ENCODE peak calls at places on chromosomes 2 and 18, in four cellular contexts. E is sigmoid colon, Y is AG04450, B is left lung. G is an unnamed sample.

GRCh38 chr2:81163583-81163982 is 859.0 kb upstream of the LRRTM1 start:
- DNase-seq in Y (no peak), E (no peak), B (no peak), G (no peak)

GRCh38 chr2:165953306-165953654 is 296 bp downstream of the TTC21B start:
- DNase-seq in E (no peak), Y (no peak), B (no peak), G (peak; percentile 2)

GRCh38 chr2:71925268-71926097 is 222.2 kb downstream of the CYP26B1 start:
- DNase-seq in B (no peak), E (peak; percentile 81), Y (no peak), G (no peak)

GRCh38 chr2:176686328-176686727 is 417.1 kb downstream of the MTX2 start:
- DNase-seq in E (no peak), Y (no peak), B (no peak), G (no peak)

GRCh38 chr2:73942664-73943063 is 16.0 kb downstream of the DGUOK start:
- DNase-seq in B (no peak), E (no peak), Y (no peak), G (no peak)

GRCh38 chr2:14554829-14555580 is 77.5 kb upstream of the LRATD1 start:
- DNase-seq in Y (no peak), E (no peak), B (no peak), G (no peak)

GRCh38 chr18:75775121-75775520 is 347.6 kb upstream of the SMIM21 start:
- DNase-seq in E (no peak), B (no peak), Y (no peak), G (no peak)

GRCh38 chr18:55585050-55585449 is 2.9 kb downstream of the TCF4 start:
- DNase-seq in E (no peak), Y (no peak), B (no peak), G (no peak)

GRCh38 chr2:44168684-44169154 is at the start of gene PPM1B:
- DNase-seq in B (peak; percentile 99), Y (no peak), E (peak; percentile 100), G (no peak)

GRCh38 chr2:156343940-156344301 is 11.4 kb upstream of the NR4A2 start:
- DNase-seq in E (no peak), B (no peak), Y (no peak), G (no peak)

GRCh38 chr2:130846686-130847375 is 10.1 kb downstream of the ARHGEF4 start:
- DNase-seq in E (no peak), Y (peak; percentile 42), B (no peak), G (no peak)

GRCh38 chr2:177767768-177768167 is 304.8 kb downstream of the PDE11A start:
- DNase-seq in Y (no peak), E (no peak), B (no peak), G (no peak)

GRCh38 chr18:32915526-32915925 is 142.7 kb upstream of the KLHL14 start:
- DNase-seq in Y (no peak), B (no peak), E (no peak), G (no peak)

GRCh38 chr18:43760010-43760409 is 482.7 kb upstream of the SYT4 start:
- DNase-seq in E (no peak), Y (no peak), B (no peak), G (no peak)

GRCh38 chr2:176910828-176911227 is 301.8 kb upstream of the HNRNPA3 start:
- DNase-seq in E (no peak), Y (no peak), B (no peak), G (no peak)

GRCh38 chr18:52716926-52717325 is 376.9 kb downstream of the DCC start:
- DNase-seq in Y (no peak), B (no peak), E (no peak), G (no peak)

GRCh38 chr18:2878656-2879330 is 32.0 kb downstream of the EMILIN2 start:
- DNase-seq in Y (no peak), B (no peak), E (no peak), G (no peak)

GRCh38 chr2:71779306-71779855 is 326.0 kb downstream of the DYSF start:
- DNase-seq in E (no peak), Y (peak; percentile 39), B (no peak), G (no peak)

DNA sequence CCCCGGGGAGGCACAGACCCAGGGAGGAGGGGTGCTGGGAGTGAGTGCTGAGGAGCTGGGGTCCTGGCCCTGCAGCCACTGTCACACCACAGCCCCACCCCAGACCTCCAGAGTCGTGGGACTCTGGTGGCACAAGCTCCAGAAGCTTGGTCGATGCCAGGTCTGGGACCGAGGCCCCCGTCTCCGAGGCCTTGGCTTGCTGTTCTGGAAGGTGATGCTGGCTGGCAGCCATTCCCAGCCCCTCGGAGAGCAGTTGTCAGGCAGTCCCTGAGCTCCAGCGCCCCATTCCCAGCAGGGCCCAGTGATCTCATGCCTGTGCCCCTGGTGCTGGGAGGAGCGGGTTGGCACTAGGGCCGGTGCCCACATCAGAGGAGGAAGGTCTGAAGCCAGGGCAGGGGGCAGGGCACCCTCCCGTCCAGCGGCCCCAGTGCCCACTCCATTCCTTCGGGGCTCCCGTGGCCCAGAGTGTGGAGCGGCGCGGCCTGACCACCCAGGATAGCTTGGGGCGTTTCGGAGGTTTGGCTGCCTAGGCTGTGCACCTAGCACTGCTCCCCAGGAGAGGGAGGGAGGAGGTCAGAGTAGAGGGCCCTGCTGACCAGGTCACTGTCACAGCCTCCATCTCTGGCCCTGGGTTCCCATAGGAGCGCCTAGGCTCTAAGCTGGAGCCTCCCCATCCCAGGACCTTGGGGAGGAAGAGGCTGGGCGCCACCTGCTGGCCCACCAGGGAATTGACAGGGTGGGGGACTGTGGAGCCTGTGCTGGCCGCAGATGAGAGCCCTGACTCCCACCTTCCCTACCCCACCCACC is 16.8 kb upstream of the ALPI start:
- DNase-seq in E (no peak), Y (no peak), B (peak; percentile 56), G (no peak)
- TF ChIP-seq CTCF in E (peak; percentile 20), Y (no peak), B (peak; percentile 74), G (peak; percentile 49)

GRCh38 chr2:12605366-12605765 is 111.4 kb upstream of the TRIB2 start:
- DNase-seq in Y (no peak), E (no peak), B (no peak), G (no peak)

GRCh38 chr2:12604248-12604801 is 112.4 kb upstream of the TRIB2 start:
- DNase-seq in E (no peak), B (no peak), Y (no peak), G (no peak)

GRCh38 chr2:12606472-12607000 is 110.2 kb upstream of the TRIB2 start:
- DNase-seq in Y (no peak), E (no peak), B (no peak), G (peak; percentile 28)

GRCh38 chr2:12607971-12608370 is 108.8 kb upstream of the TRIB2 start:
- DNase-seq in B (no peak), E (no peak), Y (no peak), G (no peak)

DNA sequence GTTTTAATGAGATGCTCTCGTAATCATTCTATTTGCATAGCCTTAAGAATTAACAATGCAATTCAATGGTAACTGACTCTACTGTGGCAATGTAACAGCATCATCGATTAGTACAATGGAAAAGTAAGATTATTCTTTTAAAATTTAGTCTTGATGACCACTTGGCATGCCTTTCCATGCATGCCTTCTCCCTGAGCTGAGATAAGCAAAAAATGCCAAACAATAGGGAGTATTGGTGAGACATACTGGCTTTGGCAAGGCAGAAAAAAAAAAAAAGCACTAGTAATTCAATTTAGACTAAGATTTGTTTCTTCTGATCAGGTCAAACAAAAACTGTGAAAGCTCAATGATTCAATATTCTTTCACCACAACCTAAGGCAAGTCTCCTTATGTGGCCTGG is 110.8 kb upstream of the TRIB2 start:
- DNase-seq in E (no peak), Y (no peak), B (no peak), G (no peak)
- H3K4me3 ChIP-seq in E (no peak overlapping the region), Y (no peak overlapping the region), B (no peak overlapping the region), G (no peak overlapping the region)

GRCh38 chr2:172089005-172089504 is 3.7 kb downstream of the DLX1 start:
- DNase-seq in E (no peak), B (no peak), Y (no peak), G (no peak)

GRCh38 chr2:172087191-172087779 is 2.0 kb downstream of the DLX1 start:
- DNase-seq in B (no peak), Y (no peak), E (no peak), G (no peak)

GRCh38 chr2:172086349-172087190 is 1.3 kb downstream of the DLX1 start:
- DNase-seq in Y (no peak), E (no peak), B (no peak), G (no peak)

GRCh38 chr2:172088245-172089004 is 3.1 kb downstream of the DLX1 start:
- DNase-seq in Y (no peak), E (peak; percentile 57), B (no peak), G (no peak)

DNA sequence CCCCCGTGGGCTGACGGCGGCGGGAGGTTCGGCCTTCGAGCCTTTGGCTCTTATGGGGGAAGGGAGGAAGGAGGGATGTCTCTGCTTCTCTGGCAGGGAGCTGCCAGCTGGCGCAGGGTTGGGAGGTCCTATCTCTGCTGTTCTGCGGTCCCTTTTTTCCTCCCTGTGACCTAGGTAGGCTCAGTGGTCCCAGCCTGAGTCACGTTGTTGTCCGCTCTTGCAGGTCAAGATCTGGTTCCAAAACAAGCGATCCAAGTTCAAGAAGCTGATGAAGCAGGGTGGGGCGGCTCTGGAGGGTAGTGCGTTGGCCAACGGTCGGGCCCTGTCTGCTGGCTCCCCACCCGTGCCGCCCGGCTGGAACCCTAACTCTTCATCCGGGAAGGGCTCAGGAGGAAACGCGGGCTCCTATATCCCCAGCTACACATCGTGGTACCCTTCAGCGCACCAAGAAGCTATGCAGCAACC is 2.5 kb downstream of the DLX1 start:
- DNase-seq in E (no peak), Y (no peak), B (no peak), G (no peak)
- TF ChIP-seq CTCF in E (no peak), Y (no peak), B (no peak), G (no peak)

GRCh38 chr2:187529248-187529976 is 24.8 kb downstream of the TFPI start:
- DNase-seq in E (no peak), Y (no peak), B (no peak), G (no peak)

GRCh38 chr2:187525164-187525900 is 28.9 kb downstream of the TFPI start:
- DNase-seq in E (no peak), B (no peak), Y (no peak), G (no peak)

GRCh38 chr2:187528042-187528441 is 26.2 kb downstream of the TFPI start:
- DNase-seq in Y (no peak), B (no peak), E (no peak), G (no peak)

GRCh38 chr2:187526776-187527175 is 27.5 kb downstream of the TFPI start:
- DNase-seq in B (no peak), E (no peak), Y (no peak), G (no peak)

GRCh38 chr2:187527262-187527661 is 27.0 kb downstream of the TFPI start:
- DNase-seq in Y (peak; percentile 13), E (no peak), B (no peak), G (peak; percentile 19)
- H3K4me3 ChIP-seq in Y (no peak overlapping the region), E (no peak overlapping the region), B (no peak overlapping the region), G (no peak overlapping the region)